ENCODE peak calls at places on chromosomes 4 and X, in eight cellular contexts. One of them, this sample, is unnamed.

GRCh38 chr4:55758570-55758969 is 61.0 kb upstream of the EXOC1L start:
- DNase-seq in fibroblast of the aortic adventitia: no peak
- DNase-seq in pancreas: no peak
- DNase-seq in cardiac muscle cell: peak; percentile 32
- DNase-seq in HFFc6: no peak
- DNase-seq in B cell: no peak
- DNase-seq in left lung: no peak
- DNase-seq in omental fat pad: no peak
- DNase-seq in this sample: no peak

GRCh38 chr4:1933700-1934099 is 62.5 kb downstream of the NSD2 start:
- DNase-seq in HFFc6: no peak
- DNase-seq in omental fat pad: no peak
- DNase-seq in cardiac muscle cell: no peak
- DNase-seq in B cell: no peak
- DNase-seq in left lung: no peak
- DNase-seq in fibroblast of the aortic adventitia: no peak
- DNase-seq in pancreas: no peak
- DNase-seq in this sample: no peak

GRCh38 chr4:88569944-88570455 is 22.3 kb upstream of the HERC3 start:
- DNase-seq in HFFc6: no peak
- DNase-seq in B cell: no peak
- DNase-seq in fibroblast of the aortic adventitia: no peak
- DNase-seq in omental fat pad: no peak
- DNase-seq in cardiac muscle cell: no peak
- DNase-seq in left lung: no peak
- DNase-seq in pancreas: no peak
- DNase-seq in this sample: no peak

GRCh38 chr4:102405706-102406510 is 60.6 kb upstream of the SLC39A8 start:
- DNase-seq in omental fat pad: no peak
- DNase-seq in left lung: no peak
- DNase-seq in pancreas: no peak
- DNase-seq in cardiac muscle cell: no peak
- DNase-seq in fibroblast of the aortic adventitia: no peak
- DNase-seq in HFFc6: no peak
- DNase-seq in B cell: no peak
- DNase-seq in this sample: no peak

GRCh38 chrX:21373637-21374162 is 518 bp upstream of the CNKSR2 start:
- DNase-seq in HFFc6: no peak
- DNase-seq in B cell: peak; percentile 40
- DNase-seq in pancreas: no peak
- DNase-seq in left lung: no peak
- DNase-seq in fibroblast of the aortic adventitia: no peak
- DNase-seq in omental fat pad: no peak
- DNase-seq in cardiac muscle cell: no peak
- DNase-seq in this sample: no peak

GRCh38 chrX:11600578-11600977 is 65.1 kb downstream of the ARHGAP6 start:
- DNase-seq in B cell: no peak
- DNase-seq in omental fat pad: no peak
- DNase-seq in cardiac muscle cell: no peak
- DNase-seq in pancreas: no peak
- DNase-seq in left lung: no peak
- DNase-seq in fibroblast of the aortic adventitia: no peak
- DNase-seq in HFFc6: no peak
- DNase-seq in this sample: no peak

GRCh38 chr4:119517361-119518229 is 111.0 kb downstream of the PDE5A start:
- DNase-seq in omental fat pad: no peak
- DNase-seq in cardiac muscle cell: peak; percentile 63
- DNase-seq in fibroblast of the aortic adventitia: peak; percentile 89
- DNase-seq in pancreas: no peak
- DNase-seq in left lung: no peak
- DNase-seq in B cell: no peak
- DNase-seq in HFFc6: peak; percentile 76
- DNase-seq in this sample: no peak

GRCh38 chr4:125244848-125245450 is 69.8 kb upstream of the FAT4 start:
- DNase-seq in cardiac muscle cell: peak; percentile 57
- DNase-seq in pancreas: no peak
- DNase-seq in left lung: no peak
- DNase-seq in omental fat pad: no peak
- DNase-seq in B cell: no peak
- DNase-seq in HFFc6: peak; percentile 10
- DNase-seq in fibroblast of the aortic adventitia: peak; percentile 67
- DNase-seq in this sample: no peak

GRCh38 chrX:40166582-40166981 is 68.8 kb upstream of the BCOR start:
- DNase-seq in HFFc6: peak; percentile 6
- DNase-seq in B cell: no peak
- DNase-seq in pancreas: no peak
- DNase-seq in left lung: no peak
- DNase-seq in fibroblast of the aortic adventitia: peak; percentile 70
- DNase-seq in cardiac muscle cell: no peak
- DNase-seq in omental fat pad: no peak
- DNase-seq in this sample: no peak

GRCh38 chr4:78938474-78938867 is 767 bp downstream of the PAQR3 start:
- DNase-seq in pancreas: no peak
- DNase-seq in omental fat pad: no peak
- DNase-seq in B cell: no peak
- DNase-seq in HFFc6: no peak
- DNase-seq in left lung: no peak
- DNase-seq in fibroblast of the aortic adventitia: no peak
- DNase-seq in cardiac muscle cell: no peak
- DNase-seq in this sample: no peak

GRCh38 chrX:111270339-111270738 is at the start of gene CAPN6:
- DNase-seq in omental fat pad: no peak
- DNase-seq in cardiac muscle cell: peak; percentile 2
- DNase-seq in HFFc6: no peak
- DNase-seq in left lung: no peak
- DNase-seq in pancreas: no peak
- DNase-seq in fibroblast of the aortic adventitia: peak; percentile 4
- DNase-seq in B cell: no peak
- DNase-seq in this sample: no peak

GRCh38 chr4:80026080-80026479 is 46.9 kb downstream of the ANTXR2 start:
- DNase-seq in cardiac muscle cell: no peak
- DNase-seq in fibroblast of the aortic adventitia: no peak
- DNase-seq in HFFc6: peak; percentile 17
- DNase-seq in left lung: no peak
- DNase-seq in pancreas: no peak
- DNase-seq in omental fat pad: no peak
- DNase-seq in B cell: no peak
- DNase-seq in this sample: no peak
- TF ChIP-seq CTCF in cardiac muscle cell: no peak
- TF ChIP-seq CTCF in fibroblast of the aortic adventitia: no peak
- TF ChIP-seq CTCF in HFFc6: peak; percentile 40
- TF ChIP-seq CTCF in left lung: no peak
- TF ChIP-seq CTCF in pancreas: no peak
- TF ChIP-seq CTCF in omental fat pad: no peak
- TF ChIP-seq CTCF in B cell: no peak
- TF ChIP-seq CTCF in this sample: no peak

DNA sequence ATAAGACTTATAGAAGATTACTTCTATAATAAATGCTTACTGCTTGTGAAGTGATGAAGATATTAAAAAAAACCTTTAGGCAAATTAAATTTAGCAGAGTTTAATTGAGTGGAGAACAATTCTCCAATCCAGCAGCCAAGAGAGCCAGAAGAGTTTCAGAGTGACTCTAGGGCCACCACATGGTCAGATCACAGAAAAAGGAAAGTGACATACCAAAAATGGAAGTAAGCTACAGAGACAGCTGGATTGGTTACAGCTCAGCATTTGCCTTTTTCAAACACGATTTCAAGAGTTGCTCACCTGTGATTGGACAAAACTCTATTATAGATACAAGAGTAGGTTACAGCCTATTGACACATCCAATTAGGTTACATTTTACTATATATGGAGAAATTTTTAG is 79.0 kb upstream of the TRAM1L1 start:
- DNase-seq in pancreas: no peak
- DNase-seq in HFFc6: no peak
- DNase-seq in B cell: no peak
- DNase-seq in left lung: no peak
- DNase-seq in fibroblast of the aortic adventitia: no peak
- DNase-seq in omental fat pad: no peak
- DNase-seq in cardiac muscle cell: no peak
- DNase-seq in this sample: no peak
- TF ChIP-seq CTCF in pancreas: no peak
- TF ChIP-seq CTCF in HFFc6: no peak
- TF ChIP-seq CTCF in B cell: no peak
- TF ChIP-seq CTCF in left lung: no peak
- TF ChIP-seq CTCF in fibroblast of the aortic adventitia: no peak
- TF ChIP-seq CTCF in omental fat pad: no peak
- TF ChIP-seq CTCF in cardiac muscle cell: no peak
- TF ChIP-seq CTCF in this sample: no peak

GRCh38 chr4:46196086-46196485 is 72.2 kb upstream of the GABRG1 start:
- DNase-seq in cardiac muscle cell: no peak
- DNase-seq in B cell: no peak
- DNase-seq in pancreas: no peak
- DNase-seq in omental fat pad: no peak
- DNase-seq in left lung: no peak
- DNase-seq in fibroblast of the aortic adventitia: no peak
- DNase-seq in HFFc6: no peak
- DNase-seq in this sample: no peak
- TF ChIP-seq CTCF in cardiac muscle cell: no peak
- TF ChIP-seq CTCF in B cell: no peak
- TF ChIP-seq CTCF in pancreas: no peak
- TF ChIP-seq CTCF in omental fat pad: no peak
- TF ChIP-seq CTCF in left lung: no peak
- TF ChIP-seq CTCF in fibroblast of the aortic adventitia: no peak
- TF ChIP-seq CTCF in HFFc6: no peak
- TF ChIP-seq CTCF in this sample: no peak

GRCh38 chr4:70895405-70895804 is 6.8 kb upstream of the MOB1B start:
- DNase-seq in HFFc6: peak; percentile 69
- DNase-seq in B cell: no peak
- DNase-seq in omental fat pad: no peak
- DNase-seq in fibroblast of the aortic adventitia: no peak
- DNase-seq in left lung: no peak
- DNase-seq in cardiac muscle cell: peak; percentile 10
- DNase-seq in pancreas: no peak
- DNase-seq in this sample: no peak

GRCh38 chr4:70893790-70894189 is 8.4 kb upstream of the MOB1B start:
- DNase-seq in left lung: no peak
- DNase-seq in fibroblast of the aortic adventitia: no peak
- DNase-seq in cardiac muscle cell: no peak
- DNase-seq in HFFc6: no peak
- DNase-seq in omental fat pad: no peak
- DNase-seq in pancreas: no peak
- DNase-seq in B cell: no peak
- DNase-seq in this sample: no peak

GRCh38 chr4:70892086-70892769 is 9.9 kb upstream of the MOB1B start:
- DNase-seq in fibroblast of the aortic adventitia: no peak
- DNase-seq in B cell: no peak
- DNase-seq in HFFc6: no peak
- DNase-seq in left lung: no peak
- DNase-seq in cardiac muscle cell: peak; percentile 24
- DNase-seq in pancreas: no peak
- DNase-seq in omental fat pad: no peak
- DNase-seq in this sample: no peak

GRCh38 chr4:70901607-70901983 is 574 bp upstream of the MOB1B start:
- DNase-seq in left lung: no peak
- DNase-seq in B cell: no peak
- DNase-seq in fibroblast of the aortic adventitia: no peak
- DNase-seq in cardiac muscle cell: no peak
- DNase-seq in pancreas: no peak
- DNase-seq in HFFc6: no peak
- DNase-seq in omental fat pad: no peak
- DNase-seq in this sample: peak; percentile 23

GRCh38 chr4:70895846-70896435 is 6.2 kb upstream of the MOB1B start:
- DNase-seq in B cell: no peak
- DNase-seq in pancreas: no peak
- DNase-seq in fibroblast of the aortic adventitia: no peak
- DNase-seq in HFFc6: no peak
- DNase-seq in left lung: no peak
- DNase-seq in cardiac muscle cell: no peak
- DNase-seq in omental fat pad: no peak
- DNase-seq in this sample: no peak
- TF ChIP-seq CTCF in B cell: no peak
- TF ChIP-seq CTCF in pancreas: no peak
- TF ChIP-seq CTCF in fibroblast of the aortic adventitia: no peak
- TF ChIP-seq CTCF in HFFc6: no peak
- TF ChIP-seq CTCF in left lung: no peak
- TF ChIP-seq CTCF in cardiac muscle cell: no peak
- TF ChIP-seq CTCF in omental fat pad: no peak
- TF ChIP-seq CTCF in this sample: no peak

DNA sequence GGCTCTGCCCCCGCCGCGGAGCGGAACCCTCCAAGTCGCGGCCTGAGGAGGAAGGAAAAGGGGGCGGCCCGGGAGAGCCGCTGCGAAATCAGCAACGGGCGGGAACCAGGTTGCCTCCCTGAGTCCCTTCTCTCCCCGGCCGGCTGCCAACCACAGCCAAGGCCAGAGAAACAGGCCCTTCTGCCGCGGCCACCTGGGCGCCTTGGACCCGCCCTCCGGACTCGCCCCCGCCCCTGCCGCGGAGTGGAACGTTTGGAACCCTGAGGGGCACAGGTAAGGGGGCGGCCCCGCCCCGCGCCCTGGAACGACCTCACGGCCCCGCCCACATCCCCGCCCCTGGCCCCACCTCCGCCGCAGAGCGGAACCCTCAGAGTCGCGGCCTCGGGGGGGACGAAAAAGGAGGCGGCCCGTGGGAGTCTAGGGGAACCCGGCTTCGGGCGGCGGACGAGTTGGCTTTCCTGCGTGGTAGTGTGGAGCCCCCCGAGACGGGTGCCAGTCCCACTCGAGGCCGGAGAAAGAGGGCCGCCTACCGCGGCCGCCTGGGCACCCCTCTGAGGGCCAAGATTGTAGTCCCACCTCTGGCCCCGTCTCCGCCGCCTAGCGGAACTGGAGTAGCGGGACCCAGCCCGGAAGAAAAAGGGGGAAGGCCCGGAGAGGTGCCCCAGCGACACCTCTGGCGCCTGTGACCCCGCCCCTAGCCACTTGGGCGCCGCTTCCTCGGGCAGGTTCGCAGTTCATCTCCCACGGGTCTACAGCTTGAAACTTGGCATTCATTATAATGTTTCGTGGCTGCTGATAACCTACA is 669 bp upstream of the PHKA2 start:
- DNase-seq in HFFc6: peak; percentile 55
- DNase-seq in left lung: peak; percentile 92
- DNase-seq in cardiac muscle cell: peak; percentile 77
- DNase-seq in pancreas: peak; percentile 90
- DNase-seq in B cell: peak; percentile 84
- DNase-seq in omental fat pad: peak; percentile 36
- DNase-seq in fibroblast of the aortic adventitia: peak; percentile 67
- DNase-seq in this sample: peak; percentile 88
- TF ChIP-seq CTCF in HFFc6: peak; percentile 73
- TF ChIP-seq CTCF in left lung: peak; percentile 44
- TF ChIP-seq CTCF in cardiac muscle cell: peak; percentile 46
- TF ChIP-seq CTCF in pancreas: no peak
- TF ChIP-seq CTCF in B cell: peak; percentile 50
- TF ChIP-seq CTCF in omental fat pad: no peak
- TF ChIP-seq CTCF in fibroblast of the aortic adventitia: peak; percentile 56
- TF ChIP-seq CTCF in this sample: peak; percentile 10

GRCh38 chrX:24874604-24875247 is 141.0 kb downstream of the ARX start:
- DNase-seq in HFFc6: no peak
- DNase-seq in fibroblast of the aortic adventitia: no peak
- DNase-seq in B cell: no peak
- DNase-seq in omental fat pad: no peak
- DNase-seq in pancreas: no peak
- DNase-seq in left lung: no peak
- DNase-seq in cardiac muscle cell: no peak
- DNase-seq in this sample: no peak

GRCh38 chrX:24879679-24880078 is 136.1 kb downstream of the ARX start:
- DNase-seq in cardiac muscle cell: no peak
- DNase-seq in omental fat pad: no peak
- DNase-seq in fibroblast of the aortic adventitia: no peak
- DNase-seq in left lung: no peak
- DNase-seq in pancreas: no peak
- DNase-seq in B cell: no peak
- DNase-seq in HFFc6: no peak
- DNase-seq in this sample: no peak

GRCh38 chrX:24876782-24877315 is 138.9 kb downstream of the ARX start:
- DNase-seq in fibroblast of the aortic adventitia: no peak
- DNase-seq in left lung: no peak
- DNase-seq in B cell: no peak
- DNase-seq in cardiac muscle cell: no peak
- DNase-seq in HFFc6: no peak
- DNase-seq in pancreas: no peak
- DNase-seq in omental fat pad: no peak
- DNase-seq in this sample: no peak

GRCh38 chrX:24877854-24878650 is 137.7 kb downstream of the ARX start:
- DNase-seq in B cell: no peak
- DNase-seq in cardiac muscle cell: no peak
- DNase-seq in left lung: no peak
- DNase-seq in pancreas: no peak
- DNase-seq in HFFc6: no peak
- DNase-seq in omental fat pad: no peak
- DNase-seq in fibroblast of the aortic adventitia: no peak
- DNase-seq in this sample: no peak
- TF ChIP-seq CTCF in B cell: no peak
- TF ChIP-seq CTCF in cardiac muscle cell: no peak
- TF ChIP-seq CTCF in left lung: no peak
- TF ChIP-seq CTCF in pancreas: no peak
- TF ChIP-seq CTCF in HFFc6: no peak
- TF ChIP-seq CTCF in omental fat pad: no peak
- TF ChIP-seq CTCF in fibroblast of the aortic adventitia: no peak
- TF ChIP-seq CTCF in this sample: no peak